ENCODE peak calls at places on chromosomes 12 and 14, in eight cellular contexts. D, F, N, Q, I, M, J and C are unnamed samples.
A peak's percentile ranks its signal among the peaks of the same experiment; 100 is the strongest.

GRCh38 chr12:25503666-25504065 is 49.4 kb downstream of the LMNTD1 start:
- DNase-seq in D (no peak), F (no peak), N (no peak), Q (no peak), I (no peak), M (no peak), J (no peak), C (no peak)

GRCh38 chr12:23950775-23951391 is 1.4 kb upstream of the SOX5 start:
- DNase-seq in D (no peak), F (no peak), N (no peak), Q (no peak), I (no peak), M (no peak), J (peak; percentile 10), C (peak; percentile 73)

GRCh38 chr14:68355415-68355814 is 437.5 kb downstream of the ZFP36L1 start:
- DNase-seq in D (no peak), F (no peak), N (no peak), Q (no peak), I (no peak), M (no peak), J (no peak), C (no peak)

GRCh38 chr12:96070670-96071279 is 35.4 kb upstream of the LTA4H start:
- DNase-seq in D (peak; percentile 60), F (no peak), N (no peak), Q (peak; percentile 44), I (no peak), M (peak; percentile 52), J (no peak), C (peak; percentile 52)

GRCh38 chr14:105913221-105913620 is 386.8 kb downstream of the TMEM121 start:
- DNase-seq in D (no peak), F (no peak), N (no peak), Q (no peak), I (no peak), M (no peak), J (no peak), C (no peak)

GRCh38 chr12:6458281-6459003 is 6.6 kb downstream of the TAPBPL start:
- DNase-seq in D (no peak), F (no peak), N (no peak), Q (no peak), I (no peak), M (no peak), J (no peak), C (no peak)

GRCh38 chr12:113850309-113851056 is 115.6 kb downstream of the RBM19 start:
- DNase-seq in D (no peak), F (no peak), N (no peak), Q (no peak), I (peak; percentile 86), M (no peak), J (no peak), C (no peak)

GRCh38 chr12:13368971-13369370 is 172.4 kb downstream of the EMP1 start:
- DNase-seq in D (no peak), F (no peak), N (no peak), Q (no peak), I (no peak), M (no peak), J (no peak), C (no peak)

GRCh38 chr12:58942345-58942744 is 22.0 kb upstream of the LRIG3 start:
- DNase-seq in D (no peak), F (no peak), N (no peak), Q (no peak), I (no peak), M (no peak), J (no peak), C (no peak)

GRCh38 chr14:79091381-79091963 is 921.3 kb downstream of the NRXN3 start:
- DNase-seq in D (no peak), F (no peak), N (no peak), Q (no peak), I (no peak), M (no peak), J (no peak), C (peak; percentile 3)

GRCh38 chr12:98646165-98646764 is 1.2 kb downstream of the APAF1 start:
- DNase-seq in D (no peak), F (peak; percentile 50), N (no peak), Q (peak; percentile 48), I (no peak), M (no peak), J (peak; percentile 16), C (peak; percentile 49)